ENCODE peak calls at places on chromosome 15, in ten cellular contexts. I is neuronal stem cell; M is amniotic epithelial cell; D is T-helper 9 cell; K is T-helper 1 cell; H is T-helper 2 cell; J is stimulated activated CD4-positive, alpha-beta T cell treated with anti-CD3 and anti-CD28 coated beads, Interleukin-15, amount 100 ng/mL, for 48 hours; B is NCI-H1105; Q is stimulated activated CD8-positive, alpha-beta memory T cell treated with anti-CD3 and anti-CD28 coated beads, Interleukin-2, amount 100 ng/mL, for 48 hours; Z is hypothalamus. W is an unnamed sample.

GRCh38 chr15:76229266-76229665 is 82.0 kb downstream of the ETFA start:
- DNase-seq in M (no peak), B (no peak), Q (no peak), K (no peak), H (no peak), J (no peak), D (no peak), Z (no peak), I (no peak), W (no peak)

GRCh38 chr15:77832874-77833273 is 200.2 kb upstream of the LINGO1 start:
- DNase-seq in Z (no peak), B (no peak), M (no peak), D (no peak), K (no peak), I (no peak), J (no peak), H (no peak), Q (no peak), W (no peak)

GRCh38 chr15:88256261-88257230 is at the start of gene NTRK3:
- DNase-seq in B (no peak), J (no peak), Z (peak; percentile 43), M (peak; percentile 35), H (no peak), K (no peak), I (peak; percentile 42), Q (no peak), D (no peak), W (peak; percentile 18)

GRCh38 chr15:63086271-63086670 is 35.4 kb upstream of the LACTB start:
- DNase-seq in I (no peak), Z (no peak), M (peak; percentile 86), Q (no peak), D (no peak), H (no peak), J (no peak), B (no peak), K (no peak), W (no peak)

GRCh38 chr15:74389115-74390048 is 21.9 kb upstream of the CYP11A1 start:
- DNase-seq in Q (no peak), M (peak; percentile 72), J (no peak), Z (no peak), K (no peak), I (no peak), B (no peak), H (no peak), D (no peak), W (no peak)

GRCh38 chr15:57591822-57592367 is at the start of gene MYZAP:
- DNase-seq in K (peak; percentile 26), D (peak; percentile 3), H (no peak), I (peak; percentile 36), M (no peak), Q (peak; percentile 20), B (peak; percentile 25), Z (peak; percentile 13), J (peak; percentile 6), W (no peak)

GRCh38 chr15:80590772-80591355 is 104.2 kb upstream of the ABHD17C start:
- DNase-seq in M (no peak), B (no peak), H (no peak), J (no peak), Q (no peak), Z (no peak), D (no peak), K (no peak), I (no peak), W (no peak)

GRCh38 chr15:65421360-65422215 is 1.2 kb downstream of the IGDCC4 start:
- DNase-seq in D (no peak), Q (no peak), B (peak; percentile 14), J (no peak), H (no peak), Z (peak; percentile 46), I (peak; percentile 97), K (no peak), M (no peak), W (no peak)

GRCh38 chr15:43274136-43274535 is 7.4 kb upstream of the TGM5 start:
- DNase-seq in H (no peak), I (no peak), D (no peak), B (no peak), Z (peak; percentile 13), M (no peak), J (no peak), K (no peak), Q (no peak), W (no peak)

GRCh38 chr15:80234883-80235282 is 17.1 kb downstream of the CTXND1 start:
- DNase-seq in D (peak; percentile 20), J (peak; percentile 9), K (no peak), Q (peak; percentile 36), M (peak; percentile 41), Z (no peak), I (no peak), H (no peak), B (no peak), W (no peak)

GRCh38 chr15:100863406-100864198 is 16.0 kb upstream of the ALDH1A3 start:
- DNase-seq in D (no peak), Z (peak; percentile 57), M (peak; percentile 37), B (no peak), J (no peak), H (no peak), K (no peak), I (no peak), Q (no peak), W (no peak)

GRCh38 chr15:86863226-86863915 is 783.7 kb downstream of the AGBL1 start:
- DNase-seq in H (no peak), D (no peak), Z (no peak), Q (no peak), B (no peak), K (no peak), I (no peak), M (peak; percentile 2), J (no peak), W (no peak)

GRCh38 chr15:47551079-47551478 is 166.2 kb upstream of the SEMA6D start:
- DNase-seq in D (no peak), I (peak; percentile 8), Q (no peak), B (no peak), K (no peak), M (no peak), J (no peak), H (no peak), Z (no peak), W (no peak)

GRCh38 chr15:69679623-69680228 is 227.1 kb downstream of the RPLP1 start:
- DNase-seq in J (peak; percentile 62), Z (no peak), H (no peak), M (no peak), Q (peak; percentile 43), I (no peak), D (no peak), K (no peak), B (no peak), W (no peak)